ENCODE peak calls at places on chromosomes 7 and 10, in seven cellular contexts. One of them, this sample, is unnamed.

GRCh38 chr10:3755440-3756359 is 29.3 kb downstream of the KLF6 start:
- DNase-seq in brain microvascular endothelial cell: peak; percentile 68
- DNase-seq in small intestine: no peak
- DNase-seq in endothelial cell of umbilical vein: peak; percentile 75
- DNase-seq in mammary epithelial cell: no peak
- DNase-seq in psoas muscle: no peak
- DNase-seq in IMR-90: peak; percentile 64
- DNase-seq in this sample: no peak

GRCh38 chr7:15687645-15688025 is 1.2 kb upstream of the MEOX2 start:
- DNase-seq in IMR-90: no peak
- DNase-seq in psoas muscle: peak; percentile 70
- DNase-seq in mammary epithelial cell: no peak
- DNase-seq in brain microvascular endothelial cell: no peak
- DNase-seq in small intestine: no peak
- DNase-seq in endothelial cell of umbilical vein: peak; percentile 37
- DNase-seq in this sample: no peak

GRCh38 chr10:35203744-35204143 is 77.1 kb downstream of the CREM start:
- DNase-seq in endothelial cell of umbilical vein: no peak
- DNase-seq in psoas muscle: no peak
- DNase-seq in IMR-90: no peak
- DNase-seq in small intestine: no peak
- DNase-seq in mammary epithelial cell: no peak
- DNase-seq in brain microvascular endothelial cell: no peak
- DNase-seq in this sample: no peak

GRCh38 chr10:102324061-102324460 is 71.4 kb upstream of the NFKB2 start:
- DNase-seq in endothelial cell of umbilical vein: no peak
- DNase-seq in IMR-90: peak; percentile 33
- DNase-seq in psoas muscle: no peak
- DNase-seq in brain microvascular endothelial cell: no peak
- DNase-seq in mammary epithelial cell: peak; percentile 49
- DNase-seq in small intestine: no peak
- DNase-seq in this sample: no peak

GRCh38 chr10:91525939-91526712 is 106.7 kb downstream of the PPP1R3C start:
- DNase-seq in IMR-90: no peak
- DNase-seq in small intestine: no peak
- DNase-seq in brain microvascular endothelial cell: no peak
- DNase-seq in endothelial cell of umbilical vein: no peak
- DNase-seq in psoas muscle: no peak
- DNase-seq in mammary epithelial cell: no peak
- DNase-seq in this sample: no peak

GRCh38 chr7:95269640-95270039 is 54.7 kb downstream of the PON1 start:
- DNase-seq in small intestine: no peak
- DNase-seq in psoas muscle: no peak
- DNase-seq in mammary epithelial cell: no peak
- DNase-seq in endothelial cell of umbilical vein: no peak
- DNase-seq in IMR-90: no peak
- DNase-seq in brain microvascular endothelial cell: no peak
- DNase-seq in this sample: no peak

GRCh38 chr7:33486626-33487025 is 357.3 kb downstream of the BBS9 start:
- DNase-seq in psoas muscle: no peak
- DNase-seq in IMR-90: no peak
- DNase-seq in endothelial cell of umbilical vein: no peak
- DNase-seq in brain microvascular endothelial cell: no peak
- DNase-seq in mammary epithelial cell: no peak
- DNase-seq in small intestine: no peak
- DNase-seq in this sample: no peak

GRCh38 chr7:67525588-67525987 is 529.0 kb downstream of the TYW1 start:
- DNase-seq in IMR-90: no peak
- DNase-seq in endothelial cell of umbilical vein: no peak
- DNase-seq in mammary epithelial cell: no peak
- DNase-seq in psoas muscle: no peak
- DNase-seq in brain microvascular endothelial cell: no peak
- DNase-seq in small intestine: no peak
- DNase-seq in this sample: no peak

GRCh38 chr7:13628231-13629001 is 361.1 kb downstream of the ETV1 start:
- DNase-seq in endothelial cell of umbilical vein: no peak
- DNase-seq in small intestine: no peak
- DNase-seq in psoas muscle: no peak
- DNase-seq in brain microvascular endothelial cell: peak; percentile 87
- DNase-seq in IMR-90: peak; percentile 55
- DNase-seq in mammary epithelial cell: peak; percentile 41
- DNase-seq in this sample: no peak

GRCh38 chr10:61286695-61287094 is 166.5 kb downstream of the TMEM26 start:
- DNase-seq in psoas muscle: no peak
- DNase-seq in IMR-90: no peak
- DNase-seq in small intestine: peak; percentile 59
- DNase-seq in mammary epithelial cell: no peak
- DNase-seq in brain microvascular endothelial cell: no peak
- DNase-seq in endothelial cell of umbilical vein: no peak
- DNase-seq in this sample: no peak

GRCh38 chr10:18659784-18660561 is 742 bp downstream of the ARL5B start:
- DNase-seq in psoas muscle: no peak
- DNase-seq in brain microvascular endothelial cell: no peak
- DNase-seq in small intestine: peak; percentile 94
- DNase-seq in IMR-90: peak; percentile 31
- DNase-seq in mammary epithelial cell: peak; percentile 81
- DNase-seq in endothelial cell of umbilical vein: no peak
- DNase-seq in this sample: no peak

GRCh38 chr7:115271332-115272235 is 349.7 kb downstream of the MDFIC start:
- DNase-seq in IMR-90: peak; percentile 89
- DNase-seq in brain microvascular endothelial cell: peak; percentile 94
- DNase-seq in mammary epithelial cell: no peak
- DNase-seq in endothelial cell of umbilical vein: no peak
- DNase-seq in small intestine: no peak
- DNase-seq in psoas muscle: no peak
- DNase-seq in this sample: no peak

GRCh38 chr7:130322615-130323014 is 22.0 kb upstream of the CPA5 start:
- DNase-seq in psoas muscle: no peak
- DNase-seq in IMR-90: no peak
- DNase-seq in mammary epithelial cell: peak; percentile 21
- DNase-seq in brain microvascular endothelial cell: no peak
- DNase-seq in endothelial cell of umbilical vein: no peak
- DNase-seq in small intestine: no peak
- DNase-seq in this sample: no peak

GRCh38 chr7:28626629-28627262 is 214.4 kb downstream of the CREB5 start:
- DNase-seq in psoas muscle: no peak
- DNase-seq in IMR-90: peak; percentile 36
- DNase-seq in brain microvascular endothelial cell: peak; percentile 15
- DNase-seq in mammary epithelial cell: peak; percentile 39
- DNase-seq in endothelial cell of umbilical vein: peak; percentile 44
- DNase-seq in small intestine: peak; percentile 29
- DNase-seq in this sample: no peak

GRCh38 chr10:49111320-49111698 is 4.0 kb downstream of the VSTM4 start:
- DNase-seq in endothelial cell of umbilical vein: no peak
- DNase-seq in brain microvascular endothelial cell: no peak
- DNase-seq in IMR-90: no peak
- DNase-seq in small intestine: no peak
- DNase-seq in psoas muscle: no peak
- DNase-seq in mammary epithelial cell: no peak
- DNase-seq in this sample: no peak

GRCh38 chr10:101489355-101489754 is 98.7 kb downstream of the POLL start:
- DNase-seq in small intestine: no peak
- DNase-seq in endothelial cell of umbilical vein: no peak
- DNase-seq in IMR-90: peak; percentile 75
- DNase-seq in brain microvascular endothelial cell: no peak
- DNase-seq in psoas muscle: no peak
- DNase-seq in mammary epithelial cell: peak; percentile 24
- DNase-seq in this sample: no peak

GRCh38 chr10:93390691-93391090 is 91.4 kb downstream of the MYOF start:
- DNase-seq in IMR-90: peak; percentile 26
- DNase-seq in mammary epithelial cell: no peak
- DNase-seq in small intestine: no peak
- DNase-seq in endothelial cell of umbilical vein: no peak
- DNase-seq in brain microvascular endothelial cell: no peak
- DNase-seq in psoas muscle: no peak
- DNase-seq in this sample: no peak

GRCh38 chr10:71812913-71813590 is 38.0 kb downstream of the PSAP start:
- DNase-seq in small intestine: no peak
- DNase-seq in mammary epithelial cell: no peak
- DNase-seq in psoas muscle: no peak
- DNase-seq in endothelial cell of umbilical vein: no peak
- DNase-seq in IMR-90: no peak
- DNase-seq in brain microvascular endothelial cell: no peak
- DNase-seq in this sample: no peak

GRCh38 chr10:47379901-47380300 is 4.2 kb downstream of the ZNF488 start:
- DNase-seq in endothelial cell of umbilical vein: no peak
- DNase-seq in brain microvascular endothelial cell: no peak
- DNase-seq in IMR-90: no peak
- DNase-seq in psoas muscle: peak; percentile 4
- DNase-seq in mammary epithelial cell: no peak
- DNase-seq in small intestine: peak; percentile 50
- DNase-seq in this sample: peak; percentile 28

GRCh38 chr7:151091431-151091830 is 5.2 kb downstream of the AGAP3 start:
- DNase-seq in psoas muscle: no peak
- DNase-seq in endothelial cell of umbilical vein: peak; percentile 26
- DNase-seq in IMR-90: no peak
- DNase-seq in brain microvascular endothelial cell: no peak
- DNase-seq in small intestine: peak; percentile 93
- DNase-seq in mammary epithelial cell: no peak
- DNase-seq in this sample: no peak

GRCh38 chr7:74058486-74058885 is 25.1 kb upstream of the LIMK1 start:
- DNase-seq in small intestine: no peak
- DNase-seq in psoas muscle: peak; percentile 30
- DNase-seq in IMR-90: no peak
- DNase-seq in mammary epithelial cell: no peak
- DNase-seq in brain microvascular endothelial cell: no peak
- DNase-seq in endothelial cell of umbilical vein: no peak
- DNase-seq in this sample: no peak

GRCh38 chr7:101858437-101859385 is 41.3 kb downstream of the CUX1 start:
- DNase-seq in brain microvascular endothelial cell: no peak
- DNase-seq in psoas muscle: no peak
- DNase-seq in small intestine: no peak
- DNase-seq in mammary epithelial cell: no peak
- DNase-seq in IMR-90: no peak
- DNase-seq in endothelial cell of umbilical vein: no peak
- DNase-seq in this sample: no peak
- H3K27ac ChIP-seq in brain microvascular endothelial cell: no peak overlapping the region
- H3K27ac ChIP-seq in psoas muscle: peak overlapping the region; percentile 79
- H3K27ac ChIP-seq in small intestine: peak overlapping the region; percentile 52
- H3K27ac ChIP-seq in mammary epithelial cell: no peak overlapping the region
- H3K27ac ChIP-seq in IMR-90: no peak overlapping the region
- H3K27ac ChIP-seq in endothelial cell of umbilical vein: no peak overlapping the region
- H3K27ac ChIP-seq in this sample: no peak overlapping the region

GRCh38 chr10:113957013-113957412 is 86.7 kb upstream of the ADRB1 start:
- DNase-seq in IMR-90: peak; percentile 93
- DNase-seq in psoas muscle: no peak
- DNase-seq in brain microvascular endothelial cell: peak; percentile 45
- DNase-seq in endothelial cell of umbilical vein: peak; percentile 12
- DNase-seq in mammary epithelial cell: peak; percentile 37
- DNase-seq in small intestine: no peak
- DNase-seq in this sample: no peak
- H3K27ac ChIP-seq in IMR-90: no peak overlapping the region
- H3K27ac ChIP-seq in psoas muscle: no peak overlapping the region
- H3K27ac ChIP-seq in brain microvascular endothelial cell: no peak overlapping the region
- H3K27ac ChIP-seq in endothelial cell of umbilical vein: no peak overlapping the region
- H3K27ac ChIP-seq in mammary epithelial cell: no peak overlapping the region
- H3K27ac ChIP-seq in small intestine: peak overlapping the region; percentile 41
- H3K27ac ChIP-seq in this sample: no peak overlapping the region

GRCh38 chr7:2732959-2733584 is 45.1 kb downstream of the AMZ1 start:
- DNase-seq in mammary epithelial cell: no peak
- DNase-seq in small intestine: peak; percentile 48
- DNase-seq in psoas muscle: peak; percentile 92
- DNase-seq in IMR-90: peak; percentile 41
- DNase-seq in endothelial cell of umbilical vein: peak; percentile 81
- DNase-seq in brain microvascular endothelial cell: peak; percentile 59
- DNase-seq in this sample: no peak
- H3K27ac ChIP-seq in mammary epithelial cell: no peak overlapping the region
- H3K27ac ChIP-seq in small intestine: peak overlapping the region; percentile 60
- H3K27ac ChIP-seq in psoas muscle: peak overlapping the region; percentile 84
- H3K27ac ChIP-seq in IMR-90: no peak overlapping the region
- H3K27ac ChIP-seq in endothelial cell of umbilical vein: peak overlapping the region; percentile 54
- H3K27ac ChIP-seq in brain microvascular endothelial cell: peak overlapping the region; percentile 25
- H3K27ac ChIP-seq in this sample: no peak overlapping the region

GRCh38 chr7:84911077-84911476 is 275.8 kb downstream of the SEMA3D start:
- DNase-seq in small intestine: no peak
- DNase-seq in IMR-90: no peak
- DNase-seq in mammary epithelial cell: no peak
- DNase-seq in psoas muscle: no peak
- DNase-seq in endothelial cell of umbilical vein: no peak
- DNase-seq in brain microvascular endothelial cell: no peak
- DNase-seq in this sample: no peak
- H3K27ac ChIP-seq in small intestine: no peak overlapping the region
- H3K27ac ChIP-seq in IMR-90: no peak overlapping the region
- H3K27ac ChIP-seq in mammary epithelial cell: no peak overlapping the region
- H3K27ac ChIP-seq in psoas muscle: no peak overlapping the region
- H3K27ac ChIP-seq in endothelial cell of umbilical vein: no peak overlapping the region
- H3K27ac ChIP-seq in brain microvascular endothelial cell: no peak overlapping the region
- H3K27ac ChIP-seq in this sample: no peak overlapping the region